ENCODE peak calls at places on chromosomes 16 and 17, in four cellular contexts. C is K562, L is GM12878, E is HepG2. D is an unnamed sample.

GRCh38 chr17:16190703-16191360 is 24.5 kb downstream of the NCOR1 start:
- DNase-seq in C (no peak), E (no peak), L (no peak), D (no peak)

GRCh38 chr17:39082482-39082881 is 69.0 kb downstream of the PLXDC1 start:
- DNase-seq in E (no peak), C (no peak), L (no peak), D (no peak)

GRCh38 chr17:8665681-8666080 is 35.2 kb upstream of the MYH10 start:
- DNase-seq in L (no peak), E (no peak), C (no peak), D (no peak)

GRCh38 chr17:705863-706262 is 8.8 kb downstream of the VPS53 start:
- DNase-seq in C (no peak), L (no peak), E (no peak), D (no peak)

GRCh38 chr17:21211825-21212479 is 2.0 kb downstream of the TMEM11 start:
- DNase-seq in C (no peak), E (no peak), L (no peak), D (no peak)

GRCh38 chr17:13410874-13411273 is 190.9 kb downstream of the HS3ST3A1 start:
- DNase-seq in L (no peak), E (peak), C (no peak), D (no peak)

GRCh38 chr16:56525154-56525720 is 5.4 kb upstream of the BBS2 start:
- DNase-seq in L (no peak), C (no peak), E (no peak), D (no peak)

GRCh38 chr17:69597898-69598692 is 183.6 kb downstream of the MAP2K6 start:
- DNase-seq in L (no peak), C (no peak), E (no peak), D (no peak)

GRCh38 chr17:64777413-64778101 is 115.5 kb upstream of the SMURF2 start:
- DNase-seq in E (no peak), C (no peak), L (no peak), D (no peak)

GRCh38 chr16:14061732-14062259 is 9.3 kb upstream of the MRTFB start:
- DNase-seq in E (peak), C (no peak), L (no peak), D (no peak)

GRCh38 chr16:22977294-22977697 is 163.3 kb downstream of the HS3ST2 start:
- DNase-seq in L (no peak), E (peak), C (no peak), D (no peak)

GRCh38 chr16:66984902-66985311 is 3.5 kb upstream of the CES4A start:
- DNase-seq in L (no peak), E (no peak), C (no peak), D (no peak)

GRCh38 chr17:47694018-47694817 is at the start of gene TBKBP1:
- DNase-seq in L (no peak), E (peak), C (peak), D (peak)

GRCh38 chr17:30112794-30113193 is 3.8 kb upstream of the NSRP1 start:
- DNase-seq in C (no peak), E (no peak), L (no peak), D (no peak)

GRCh38 chr17:57125406-57125805 is 40.4 kb downstream of the AKAP1 start:
- DNase-seq in E (no peak), C (no peak), L (no peak), D (no peak)

GRCh38 chr17:57117798-57118197 is 32.8 kb downstream of the AKAP1 start:
- DNase-seq in E (no peak), L (no peak), C (no peak), D (no peak)

GRCh38 chr17:57120814-57121213 is 35.8 kb downstream of the AKAP1 start:
- DNase-seq in L (no peak), E (peak), C (no peak), D (no peak)

GRCh38 chr17:57124053-57124452 is 39.0 kb downstream of the AKAP1 start:
- DNase-seq in L (no peak), C (no peak), E (no peak), D (no peak)

DNA sequence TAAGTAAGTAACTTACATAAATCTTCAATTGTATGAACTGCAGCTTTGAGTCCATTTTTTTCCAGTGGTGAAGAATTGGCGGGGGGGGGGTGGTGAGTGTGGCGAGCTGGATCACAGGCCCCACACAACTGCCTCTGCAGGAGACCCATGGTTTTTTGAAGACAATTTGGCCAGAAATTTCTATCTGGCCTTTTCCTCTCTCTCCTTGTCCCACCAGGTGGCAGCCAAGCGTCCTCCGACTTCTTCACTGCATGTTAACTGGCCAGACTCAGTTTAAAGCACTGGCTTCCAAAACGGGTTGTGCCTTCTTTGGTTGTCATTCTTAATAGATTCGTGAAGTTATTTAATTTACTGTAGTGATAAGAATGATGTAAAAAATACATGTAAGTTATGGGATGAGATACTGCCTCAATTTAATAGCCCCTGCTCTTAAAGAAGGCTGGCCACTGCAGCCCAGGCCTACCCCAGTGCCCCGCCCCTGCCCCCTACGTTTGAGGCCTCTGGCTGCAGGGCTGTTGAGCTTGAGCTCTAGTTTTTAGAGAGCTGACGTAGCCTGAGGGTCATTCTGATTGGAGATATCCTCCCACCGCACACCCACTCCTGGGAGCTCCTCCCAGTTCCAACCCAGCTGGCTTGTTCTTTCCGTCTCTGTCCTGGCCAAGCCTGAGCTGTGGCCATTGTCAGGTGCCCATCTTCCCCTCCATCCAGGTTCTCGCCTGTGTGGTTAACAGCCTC is 36.4 kb downstream of the AKAP1 start:
- DNase-seq in C (peak), E (no peak), L (no peak), D (peak)
- TF ChIP-seq NR2C2 in C (no peak), E (no peak), L (no peak), D (no peak)

DNA sequence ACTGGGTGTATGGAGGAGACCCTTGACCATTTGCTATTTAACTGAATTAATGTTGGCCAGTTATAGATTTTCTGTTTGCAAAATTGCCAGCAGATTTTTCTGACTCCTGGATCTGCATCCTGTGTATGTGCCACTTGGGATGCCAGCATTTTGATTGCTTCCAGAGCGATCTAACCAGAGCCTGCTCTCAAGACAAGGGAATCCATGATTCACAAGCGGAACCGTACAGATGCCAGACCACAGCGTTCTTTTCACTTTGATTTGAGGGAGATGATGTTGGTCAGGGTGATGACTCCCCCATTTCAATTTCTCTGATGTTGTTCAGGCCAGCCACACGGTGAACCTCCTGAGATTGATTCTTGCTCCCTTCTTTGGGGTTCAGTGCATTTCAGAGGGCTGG is 228.7 kb downstream of the CDH13 start:
- DNase-seq in E (no peak), C (no peak), L (no peak), D (no peak)
- TF ChIP-seq CREM in E (no peak), C (no peak), L (no peak), D (no peak)

DNA sequence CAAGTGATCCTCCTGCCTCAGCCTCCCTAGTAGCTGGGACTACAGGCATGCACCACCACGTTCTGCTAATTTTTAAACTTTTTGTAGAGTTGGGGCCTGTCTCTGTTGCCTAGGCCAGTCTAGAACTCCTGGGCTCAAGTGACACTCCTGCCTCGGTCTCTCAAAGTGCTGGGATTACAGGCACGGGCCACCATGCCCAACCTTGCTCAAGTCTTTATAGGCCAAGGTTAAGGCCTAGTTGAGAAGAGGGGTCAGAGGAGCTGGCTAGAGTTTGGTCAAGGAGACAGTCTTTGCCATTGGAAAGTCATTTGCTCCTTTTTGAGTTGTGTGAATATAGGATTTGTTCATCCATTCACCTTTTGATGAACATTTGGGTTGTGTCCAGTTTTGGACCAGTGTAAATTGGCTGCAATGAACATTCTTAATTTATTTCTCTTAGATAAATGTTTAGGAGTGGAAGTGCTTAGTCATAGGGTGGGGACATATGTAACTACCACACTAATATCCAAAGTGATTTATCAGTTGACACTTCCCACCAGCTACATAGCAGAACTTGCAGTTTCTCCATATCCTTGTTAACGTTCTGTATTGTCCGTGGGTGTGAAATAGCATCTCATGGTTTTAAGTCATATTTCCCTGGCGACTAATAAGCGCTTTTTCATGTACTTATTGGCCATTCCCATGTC is 30.7 kb upstream of the ARHGAP17 start:
- DNase-seq in E (no peak), C (peak), L (no peak), D (no peak)
- TF ChIP-seq NR2C2 in E (no peak), C (no peak), L (no peak), D (no peak)

GRCh38 chr16:79327836-79328235 is 272.7 kb downstream of the MAF start:
- DNase-seq in L (no peak), C (no peak), E (no peak), D (no peak)
- TF ChIP-seq CREM in L (no peak), C (no peak), E (no peak), D (no peak)

DNA sequence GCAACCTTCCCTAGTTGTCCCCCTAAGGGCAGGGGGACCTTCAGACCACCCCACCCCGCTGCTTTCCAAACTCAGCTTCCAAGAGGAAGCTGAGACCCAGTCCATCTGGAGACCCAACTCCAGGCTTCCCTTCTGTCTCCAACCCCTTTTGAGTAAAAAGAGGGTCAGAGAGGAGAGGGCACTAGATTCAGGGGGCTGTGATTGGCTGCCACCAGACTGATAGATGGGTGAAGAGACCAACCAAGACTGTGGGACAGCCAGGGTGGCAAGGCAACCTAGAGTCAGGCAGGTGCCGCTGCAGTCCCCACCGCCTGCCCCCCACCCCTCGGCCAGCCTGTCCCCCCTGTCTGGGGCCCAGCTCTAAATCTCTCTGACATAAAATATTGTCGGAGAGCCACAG is 92.5 kb downstream of the SDK2 start:
- DNase-seq in E (no peak), L (no peak), C (no peak), D (peak)
- TF ChIP-seq NR2C2 in E (no peak), L (no peak), C (no peak), D (no peak)

DNA sequence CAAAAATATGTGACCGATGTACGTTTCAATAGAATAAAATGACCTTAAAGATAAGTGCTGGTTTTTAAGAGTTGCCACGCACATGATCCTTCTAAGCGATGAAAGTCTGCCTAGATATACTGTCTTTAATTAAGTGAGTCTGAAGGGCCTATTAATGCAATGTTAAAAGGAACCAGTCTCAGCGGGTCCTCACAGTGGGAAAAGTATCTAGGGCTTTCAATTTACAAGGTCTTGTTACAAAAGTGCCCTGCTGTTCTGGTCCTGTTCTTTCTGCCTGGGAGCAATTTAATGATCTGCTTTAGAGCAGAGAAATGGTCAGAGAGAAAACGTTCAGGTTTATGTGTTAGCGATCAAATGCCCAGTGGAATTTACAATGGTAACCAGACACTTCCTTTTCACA is 864.0 kb downstream of the KCNJ2 start:
- DNase-seq in L (no peak), C (no peak), E (no peak), D (peak)
- TF ChIP-seq CREM in L (no peak), C (no peak), E (no peak), D (no peak)

DNA sequence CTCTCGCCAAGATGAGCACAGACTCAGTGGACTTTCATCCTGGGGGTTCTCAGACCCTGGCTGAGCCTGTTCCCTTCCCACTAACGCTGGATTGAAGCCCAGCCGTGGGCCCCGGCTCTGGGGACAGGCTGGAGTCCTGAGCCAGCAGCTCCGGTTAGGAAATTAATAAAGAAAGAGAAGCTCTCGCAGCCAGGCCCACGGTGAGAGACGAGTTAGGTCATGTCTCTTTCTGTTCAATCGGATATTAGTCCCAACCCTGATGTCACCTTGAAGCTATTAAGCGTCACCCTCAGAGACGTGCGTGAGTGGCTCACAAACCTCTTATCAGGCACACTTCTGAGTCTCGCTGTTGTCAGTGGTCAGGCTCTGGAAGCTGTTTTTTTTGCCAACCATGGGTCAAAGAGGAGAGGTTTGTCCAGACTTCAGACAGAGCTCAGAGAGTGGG is 27.0 kb downstream of the MEOX1 start:
- DNase-seq in C (no peak), L (no peak), E (peak), D (no peak)
- TF ChIP-seq NR2C2 in C (no peak), L (no peak), E (no peak), D (no peak)

GRCh38 chr17:81510524-81510797 is 2.1 kb downstream of the ACTG1 start:
- DNase-seq in C (no peak), E (no peak), L (no peak), D (no peak)

GRCh38 chr17:81511550-81511799 is 1.1 kb downstream of the ACTG1 start:
- DNase-seq in E (no peak), L (no peak), C (no peak), D (no peak)

GRCh38 chr17:81509687-81510523 is 2.7 kb downstream of the ACTG1 start:
- DNase-seq in E (no peak), C (no peak), L (no peak), D (no peak)

GRCh38 chr17:81511800-81512559 is 619 bp downstream of the ACTG1 start:
- DNase-seq in L (no peak), C (no peak), E (no peak), D (no peak)

GRCh38 chr17:81510798-81511549 is 1.6 kb downstream of the ACTG1 start:
- DNase-seq in E (no peak), C (no peak), L (no peak), D (no peak)
- TF ChIP-seq CREM in E (no peak), C (no peak), L (no peak), D (no peak)

DNA sequence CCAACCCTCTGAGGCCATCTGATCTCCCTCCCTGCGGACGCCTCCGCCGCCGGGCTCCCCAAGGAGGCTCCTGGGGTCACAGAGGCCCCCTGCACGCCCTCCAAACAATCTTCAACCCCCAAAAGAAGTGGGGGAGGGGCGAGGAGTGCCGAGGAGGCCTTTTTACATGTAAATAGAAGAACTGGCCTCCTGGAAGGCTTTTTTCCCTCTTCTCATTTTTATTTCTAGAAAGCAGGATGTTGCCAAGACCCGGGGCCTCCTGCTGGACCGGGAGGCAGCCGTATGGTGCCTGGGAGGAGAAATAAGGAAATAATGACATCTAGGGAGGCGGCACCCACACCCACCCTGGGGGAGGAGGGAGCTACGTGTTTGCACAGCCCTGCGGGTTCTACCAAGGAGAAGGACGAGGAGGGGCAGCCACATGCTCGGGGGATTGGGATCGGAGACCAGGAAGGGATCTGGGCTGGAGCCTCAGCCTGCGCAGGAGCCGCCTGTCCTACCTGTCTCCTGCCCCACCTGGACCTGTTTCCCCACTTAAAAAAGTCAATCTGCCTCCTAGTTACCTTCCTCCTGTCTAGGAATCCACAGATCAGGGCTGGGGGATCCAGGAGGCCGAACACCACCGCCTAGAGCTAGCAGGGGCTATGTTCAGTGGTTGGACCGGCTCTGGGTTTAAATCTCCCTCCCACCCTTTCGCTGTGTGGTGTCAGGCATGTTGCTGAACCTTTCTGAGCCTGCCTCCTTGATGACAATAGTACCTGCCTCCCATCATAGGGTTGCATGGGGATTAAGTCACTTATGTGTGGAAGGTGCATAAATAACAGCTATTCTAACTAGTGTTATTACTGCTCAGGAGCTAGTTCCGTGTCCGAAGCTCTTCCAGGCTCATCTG is 175.7 kb upstream of the GSE1 start:
- DNase-seq in C (peak), L (no peak), E (no peak), D (no peak)
- TF ChIP-seq NR2C2 in C (no peak), L (no peak), E (no peak), D (no peak)

DNA sequence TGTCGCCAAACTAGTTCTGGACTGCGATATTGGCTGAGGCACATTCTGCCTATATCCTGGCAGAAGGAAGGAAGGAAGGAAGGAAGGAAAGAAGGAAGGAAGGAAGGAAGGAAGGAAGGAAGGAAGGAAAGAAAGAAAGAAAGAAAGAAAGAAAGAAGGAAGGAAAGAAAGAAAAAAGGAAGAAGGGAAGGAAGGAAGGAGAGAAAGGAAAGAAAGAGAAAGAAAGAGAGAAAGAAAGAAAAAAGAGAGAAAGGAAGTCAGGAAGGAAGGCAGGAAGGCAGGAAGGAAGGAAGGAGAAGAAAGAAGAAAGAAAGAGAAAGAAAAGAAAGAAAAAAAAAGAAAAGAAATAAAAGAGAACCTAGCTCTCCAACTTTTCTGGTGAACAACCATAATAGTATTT is 587.1 kb downstream of the RBFOX1 start:
- DNase-seq in C (no peak), E (no peak), L (no peak), D (no peak)
- TF ChIP-seq CREM in C (no peak), E (no peak), L (no peak), D (no peak)

D was measured in WTC11.